ENCODE peak calls at places on chromosomes 13 and 19, in seven cellular contexts. X is RWPE1; O is heart left ventricle; H is CD4-positive, alpha-beta T cell; W is mesothelial cell of epicardium; U is nephron progenitor cell; F is neural progenitor cell. Q is an unnamed sample.

GRCh38 chr13:54912367-54912766 is 1883.8 kb downstream of the OLFM4 start:
- DNase-seq in F (no peak), U (no peak), X (no peak), O (no peak), W (no peak), H (no peak), Q (no peak)

GRCh38 chr19:18798384-18799352 is 7.6 kb upstream of the COMP start:
- DNase-seq in H (no peak), W (no peak), F (peak), X (no peak), U (peak), O (no peak), Q (no peak)

GRCh38 chr19:16462757-16463250 is 9.0 kb downstream of the EPS15L1 start:
- DNase-seq in W (no peak), H (no peak), F (no peak), O (no peak), U (no peak), X (peak), Q (no peak)

GRCh38 chr13:111252449-111253124 is 67.9 kb upstream of the TEX29 start:
- DNase-seq in W (no peak), X (no peak), F (no peak), U (no peak), H (no peak), O (no peak), Q (no peak)

GRCh38 chr19:33674575-33675367 is 53.0 kb downstream of the CHST8 start:
- DNase-seq in H (no peak), X (no peak), W (peak), U (no peak), O (no peak), F (no peak), Q (no peak)

GRCh38 chr19:58364127-58364526 is 1.6 kb upstream of the ZNF497 start:
- DNase-seq in U (no peak), H (no peak), W (no peak), F (no peak), X (no peak), O (no peak), Q (no peak)

GRCh38 chr13:98480915-98481510 is 95.9 kb downstream of the STK24 start:
- DNase-seq in O (peak), U (no peak), H (no peak), X (no peak), F (no peak), W (no peak), Q (peak)

GRCh38 chr19:46622118-46622446 is 2.8 kb downstream of the PTGIR start:
- DNase-seq in H (no peak), X (no peak), U (no peak), F (no peak), O (no peak), W (no peak), Q (no peak)

GRCh38 chr13:91986771-91987515 is 588.5 kb downstream of the GPC5 start:
- DNase-seq in X (no peak), H (no peak), U (no peak), F (no peak), W (no peak), O (no peak), Q (no peak)

GRCh38 chr13:30002577-30002976 is 152.2 kb upstream of the UBL3 start:
- DNase-seq in X (peak), F (no peak), O (no peak), W (no peak), H (no peak), U (no peak), Q (no peak)

GRCh38 chr19:39867133-39867532 is 21.0 kb upstream of the FBL start:
- DNase-seq in U (no peak), X (no peak), F (no peak), O (no peak), H (no peak), W (no peak), Q (no peak)

GRCh38 chr13:38045278-38046048 is 175.9 kb upstream of the TRPC4 start:
- DNase-seq in O (no peak), W (no peak), X (peak), H (no peak), U (no peak), F (peak), Q (no peak)

GRCh38 chr13:26698392-26699196 is 62.0 kb downstream of the GPR12 start:
- DNase-seq in O (peak), H (peak), F (peak), W (peak), U (peak), X (peak), Q (peak)

GRCh38 chr19:5936308-5936980 is 22.4 kb downstream of the CAPS start:
- DNase-seq in X (no peak), U (no peak), W (no peak), H (no peak), O (no peak), F (no peak), Q (no peak)

GRCh38 chr13:42836930-42837329 is 55.5 kb downstream of the FAM216B start:
- DNase-seq in F (peak), H (no peak), X (no peak), O (no peak), W (no peak), U (no peak), Q (no peak)

GRCh38 chr19:51721905-51722304 is 1.9 kb downstream of the HAS1 start:
- DNase-seq in H (no peak), U (no peak), F (no peak), X (no peak), W (no peak), O (no peak), Q (no peak)

GRCh38 chr13:61575941-61576340 is 160.3 kb upstream of the PCDH20 start:
- DNase-seq in X (no peak), F (no peak), U (no peak), W (no peak), H (no peak), O (no peak), Q (no peak)

GRCh38 chr19:58560007-58560887 is 1.8 kb upstream of the UBE2M start:
- DNase-seq in F (no peak), W (no peak), O (no peak), X (no peak), U (no peak), H (no peak), Q (no peak)

GRCh38 chr13:52348081-52348480 is 57.9 kb downstream of the THSD1 start:
- DNase-seq in O (no peak), X (peak), F (no peak), U (peak), H (no peak), W (no peak), Q (no peak)

GRCh38 chr13:71017607-71018006 is 849.4 kb downstream of the DACH1 start:
- DNase-seq in X (no peak), O (no peak), W (no peak), U (no peak), F (no peak), H (no peak), Q (no peak)

GRCh38 chr13:41722684-41723083 is 238.2 kb downstream of the VWA8 start:
- DNase-seq in F (no peak), O (no peak), W (no peak), H (no peak), U (no peak), X (no peak), Q (no peak)

GRCh38 chr19:6680141-6680540 is 10.2 kb upstream of the TNFSF14 start:
- DNase-seq in H (no peak), W (no peak), O (no peak), X (no peak), U (no peak), F (no peak), Q (no peak)

GRCh38 chr13:76696370-76696769 is 189.8 kb downstream of the KCTD12 start:
- DNase-seq in U (no peak), F (no peak), O (no peak), X (no peak), H (no peak), W (no peak), Q (no peak)

GRCh38 chr19:39254539-39255345 is 6.1 kb upstream of the IFNL4 start:
- DNase-seq in F (no peak), W (no peak), U (no peak), H (no peak), X (no peak), O (no peak), Q (no peak)

GRCh38 chr13:111336666-111337065 is 16.2 kb downstream of the TEX29 start:
- DNase-seq in F (no peak), O (no peak), U (no peak), X (no peak), H (no peak), W (no peak), Q (no peak)

GRCh38 chr19:13132471-13133166 is 14.6 kb downstream of the NACC1 start:
- DNase-seq in O (no peak), H (no peak), F (no peak), W (no peak), U (no peak), X (no peak), Q (no peak)

GRCh38 chr19:799076-799881 is 2.0 kb downstream of the PTBP1 start:
- DNase-seq in O (peak), W (no peak), F (peak), X (no peak), H (peak), U (peak), Q (no peak)

GRCh38 chr19:43675269-43675879 is 5.4 kb upstream of the PLAUR start:
- DNase-seq in U (no peak), X (peak), F (no peak), H (no peak), O (no peak), W (peak), Q (no peak)

GRCh38 chr13:100644328-100644727 is 30.3 kb downstream of the TMTC4 start:
- DNase-seq in F (no peak), U (peak), O (no peak), H (no peak), W (no peak), X (no peak), Q (no peak)

GRCh38 chr19:18765224-18765623 is 25.9 kb downstream of the COMP start:
- DNase-seq in U (no peak), F (no peak), H (no peak), O (no peak), W (no peak), X (no peak), Q (no peak)

GRCh38 chr13:109869312-109870237 is 83.2 kb upstream of the IRS2 start:
- DNase-seq in F (no peak), H (no peak), W (no peak), X (peak), O (peak), U (peak), Q (no peak)

GRCh38 chr13:98710521-98710920 is 42.0 kb downstream of the SLC15A1 start:
- DNase-seq in O (no peak), F (no peak), X (no peak), H (no peak), W (no peak), U (no peak), Q (no peak)

GRCh38 chr19:17677002-17677401 is 11.2 kb downstream of the UNC13A start:
- DNase-seq in U (no peak), O (no peak), H (no peak), X (no peak), F (peak), W (no peak), Q (no peak)
- TF ChIP-seq CTCF in U (no peak), O (no peak), H (no peak), X (no peak), F (peak), W (no peak), Q (peak)

DNA sequence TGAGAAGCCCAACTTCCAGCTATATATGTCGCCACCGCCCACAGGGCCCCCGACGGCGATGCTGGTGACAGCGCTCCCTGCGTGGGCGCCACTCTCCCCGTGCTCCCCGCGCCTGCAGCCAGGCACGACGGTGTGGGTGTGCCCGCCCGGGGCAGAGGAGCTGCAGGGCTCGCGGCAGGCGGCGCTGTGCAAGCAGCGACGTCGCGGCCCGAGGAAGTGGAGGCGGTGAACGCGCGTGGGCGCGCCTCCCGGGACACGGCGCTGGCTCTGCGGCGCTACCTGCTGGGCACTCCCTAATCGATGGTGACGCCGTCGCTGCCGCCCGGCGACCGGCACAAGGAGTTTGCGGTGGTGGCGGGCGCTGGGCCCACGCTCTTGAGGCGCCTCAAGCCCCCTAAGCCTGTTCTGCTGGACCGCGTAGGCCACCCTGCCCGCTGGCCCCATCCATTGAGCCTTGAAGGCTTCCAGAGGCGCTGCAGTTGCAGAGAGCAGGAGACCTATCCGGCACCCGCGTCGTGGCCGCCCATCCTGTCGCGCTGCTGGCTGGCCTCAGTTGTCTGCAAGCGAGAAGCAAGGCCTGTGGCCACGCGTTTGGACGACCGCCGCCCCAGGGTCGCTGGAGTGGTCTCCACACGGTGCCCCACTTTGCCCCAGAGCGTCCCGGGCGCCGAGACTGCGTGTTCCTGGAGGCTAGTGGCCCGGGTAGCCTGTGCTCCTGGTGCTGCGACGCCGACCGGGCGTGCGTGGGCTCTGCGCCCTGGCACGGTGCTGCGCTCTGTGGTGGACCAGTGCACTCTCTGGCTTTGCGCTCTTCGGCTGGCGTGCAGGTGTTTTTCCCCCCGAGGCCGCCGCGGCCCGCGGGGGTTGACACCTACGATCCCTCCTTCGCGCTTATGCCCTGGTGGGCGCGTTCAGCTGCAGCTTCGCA is 23.1 kb downstream of the LRFN3 start:
- DNase-seq in F (peak), U (peak), X (no peak), H (peak), W (no peak), O (peak), Q (no peak)
- TF ChIP-seq CTCF in F (peak), U (no peak), X (peak), H (peak), W (no peak), O (peak), Q (peak)

GRCh38 chr13:22198656-22199217 is 527.9 kb downstream of the FGF9 start:
- DNase-seq in F (no peak), H (no peak), O (no peak), U (no peak), X (no peak), W (no peak), Q (no peak)

GRCh38 chr13:22195726-22196125 is 524.9 kb downstream of the FGF9 start:
- DNase-seq in F (no peak), O (no peak), W (no peak), U (no peak), X (no peak), H (no peak), Q (no peak)

GRCh38 chr13:22194106-22194810 is 523.4 kb downstream of the FGF9 start:
- DNase-seq in U (no peak), W (no peak), F (no peak), O (no peak), H (no peak), X (no peak), Q (no peak)

GRCh38 chr13:22198001-22198400 is 527.1 kb downstream of the FGF9 start:
- DNase-seq in X (no peak), F (no peak), O (no peak), U (no peak), H (no peak), W (no peak), Q (no peak)

GRCh38 chr13:22196777-22197176 is 525.9 kb downstream of the FGF9 start:
- DNase-seq in F (no peak), O (no peak), X (no peak), H (no peak), W (no peak), U (no peak), Q (no peak)
- TF ChIP-seq CTCF in F (no peak), O (no peak), X (no peak), H (no peak), W (no peak), U (no peak), Q (no peak)

GRCh38 chr19:45455707-45456499 is 11.9 kb upstream of the FOSB start:
- DNase-seq in W (peak), F (peak), O (peak), X (peak), U (peak), H (peak), Q (no peak)
- TF ChIP-seq CTCF in W (no peak), F (no peak), O (no peak), X (no peak), U (no peak), H (no peak), Q (no peak)

Q was measured in GM12864.